ENCODE peak calls at places on chromosomes 13 and 19, in seven cellular contexts. G, U, R, H, D, O and Q are unnamed samples.

GRCh38 chr13:104593693-104594092 is 1527.5 kb upstream of the SLC10A2 start:
- DNase-seq in O (no peak), H (no peak), G (no peak), D (no peak), R (no peak), U (no peak), Q (no peak)

GRCh38 chr19:8609210-8610040 is 1.1 kb downstream of the ADAMTS10 start:
- DNase-seq in U (peak), D (peak), O (no peak), H (peak), G (peak), R (peak), Q (peak)

GRCh38 chr13:83248751-83249150 is 633.5 kb downstream of the SLITRK1 start:
- DNase-seq in R (no peak), D (no peak), O (no peak), H (no peak), G (no peak), U (no peak), Q (no peak)

GRCh38 chr19:17200408-17201079 is 14.6 kb upstream of the USE1 start:
- DNase-seq in H (no peak), G (no peak), U (no peak), R (no peak), D (no peak), O (no peak), Q (no peak)

GRCh38 chr19:51246153-51246552 is 4.7 kb upstream of the SIGLECL1 start:
- DNase-seq in H (no peak), U (peak), D (no peak), G (no peak), R (no peak), O (peak), Q (no peak)

GRCh38 chr13:41557719-41558118 is 100.4 kb downstream of the RGCC start:
- DNase-seq in R (no peak), U (no peak), D (no peak), H (no peak), O (no peak), G (no peak), Q (no peak)

GRCh38 chr19:14416743-14417214 is 2.4 kb downstream of the DDX39A start:
- DNase-seq in H (no peak), G (no peak), U (no peak), D (no peak), O (peak), R (no peak), Q (no peak)

GRCh38 chr19:57192064-57192395 is 730 bp downstream of the ZNF264 start:
- DNase-seq in H (no peak), D (no peak), R (no peak), U (peak), O (no peak), G (no peak), Q (peak)

GRCh38 chr13:48859168-48860105 is 116.3 kb upstream of the FNDC3A start:
- DNase-seq in D (no peak), H (no peak), O (peak), U (no peak), G (peak), R (no peak), Q (peak)

GRCh38 chr19:52691737-52692136 is 43.1 kb downstream of the ZNF611 start:
- DNase-seq in D (no peak), U (no peak), H (no peak), R (no peak), G (no peak), O (no peak), Q (peak)

GRCh38 chr13:30071890-30072817 is 221.7 kb upstream of the UBL3 start:
- DNase-seq in U (no peak), G (no peak), D (no peak), O (peak), R (no peak), H (no peak), Q (peak)

GRCh38 chr13:35460061-35460460 is 16.4 kb downstream of the MAB21L1 start:
- DNase-seq in H (no peak), U (no peak), D (no peak), O (no peak), G (no peak), R (no peak), Q (no peak)

GRCh38 chr13:46507978-46508377 is 45.0 kb upstream of the LRCH1 start:
- DNase-seq in O (no peak), R (peak), H (no peak), G (no peak), U (no peak), D (no peak), Q (no peak)

GRCh38 chr19:44847144-44848035 is 1.3 kb downstream of the NECTIN2 start:
- DNase-seq in R (peak), H (peak), G (peak), U (peak), O (peak), D (peak), Q (peak)

GRCh38 chr19:29299416-29300380 is 86.7 kb upstream of the UQCRFS1 start:
- DNase-seq in H (no peak), U (no peak), D (no peak), R (no peak), O (no peak), G (no peak), Q (no peak)

GRCh38 chr19:15332311-15332996 is at the start of gene BRD4:
- DNase-seq in H (peak), O (peak), U (peak), G (peak), R (peak), D (peak), Q (peak)

GRCh38 chr13:42066542-42066941 is 18.1 kb downstream of the DGKH start:
- DNase-seq in G (no peak), R (peak), O (peak), U (peak), H (no peak), D (no peak), Q (no peak)

GRCh38 chr19:55491546-55492360 is 3.5 kb downstream of the SSC5D start:
- DNase-seq in G (no peak), R (no peak), H (no peak), U (no peak), D (no peak), O (no peak), Q (no peak)

GRCh38 chr19:55014714-55015113 is 23.4 kb downstream of the GP6 start:
- DNase-seq in O (no peak), G (no peak), H (no peak), U (no peak), R (no peak), D (no peak), Q (no peak)

DNA sequence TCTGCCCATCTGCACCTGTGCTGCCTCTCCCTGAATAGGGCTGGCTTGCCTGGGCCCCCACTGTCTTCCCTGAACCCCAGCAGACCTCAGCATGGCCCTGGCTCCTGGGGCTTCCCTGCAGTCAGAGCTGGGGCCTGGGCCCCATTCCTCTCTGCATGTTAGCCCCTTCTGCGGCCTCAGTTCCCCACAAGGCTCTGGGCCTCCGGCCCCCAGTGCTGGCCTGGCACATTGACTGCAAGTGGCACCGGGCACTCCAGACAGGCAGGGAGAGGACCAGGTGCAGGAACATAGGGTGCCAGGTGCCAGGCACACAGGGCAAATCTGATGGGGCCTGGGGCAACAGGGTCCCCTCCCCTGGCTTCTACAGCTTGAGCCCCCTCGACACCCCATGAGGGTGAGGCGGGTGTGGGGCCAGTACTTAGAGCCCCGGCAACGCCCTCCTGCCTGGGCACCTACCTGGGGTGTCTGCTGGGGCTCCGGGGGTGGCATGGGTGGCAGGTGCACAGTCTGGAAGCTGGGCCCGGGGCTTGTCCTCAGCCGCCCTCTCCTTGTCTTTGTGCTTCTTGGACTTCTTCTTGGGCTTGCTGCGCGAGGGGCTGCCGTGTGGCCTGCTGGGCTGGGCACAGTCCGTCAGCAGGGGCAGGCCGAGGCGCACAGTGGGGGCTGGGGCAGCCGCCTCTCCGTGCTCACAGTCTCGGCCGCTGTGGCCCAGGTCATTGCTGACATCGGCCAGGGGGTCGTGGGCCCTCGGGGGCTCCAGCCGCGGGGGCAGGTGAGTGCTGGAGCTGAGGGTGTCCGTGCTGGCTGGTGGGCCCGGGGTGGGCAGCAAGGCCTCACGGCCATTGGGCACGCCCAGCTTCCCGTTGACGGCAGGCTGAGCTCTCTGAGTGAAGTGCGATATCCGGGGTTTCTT is 12.3 kb upstream of the ISYNA1 start:
- DNase-seq in U (no peak), R (no peak), G (no peak), D (no peak), H (no peak), O (no peak), Q (no peak)
- H2AK5ac ChIP-seq in U (no peak), R (no peak), G (no peak), D (no peak), H (peak), O (peak), Q (no peak)

GRCh38 chr19:48258350-48258749 is 2.6 kb upstream of the CARD8 start:
- DNase-seq in U (no peak), G (no peak), H (no peak), O (no peak), R (peak), D (no peak), Q (no peak)

GRCh38 chr19:48254529-48254970 is 1.2 kb downstream of the CARD8 start:
- DNase-seq in U (no peak), O (no peak), H (no peak), G (no peak), D (no peak), R (no peak), Q (no peak)

GRCh38 chr19:48252625-48253024 is 3.1 kb downstream of the CARD8 start:
- DNase-seq in D (no peak), G (no peak), O (no peak), U (no peak), R (no peak), H (no peak), Q (no peak)

GRCh38 chr19:48253999-48254398 is 1.7 kb downstream of the CARD8 start:
- DNase-seq in H (no peak), G (no peak), U (no peak), D (no peak), R (no peak), O (no peak), Q (no peak)

DNA sequence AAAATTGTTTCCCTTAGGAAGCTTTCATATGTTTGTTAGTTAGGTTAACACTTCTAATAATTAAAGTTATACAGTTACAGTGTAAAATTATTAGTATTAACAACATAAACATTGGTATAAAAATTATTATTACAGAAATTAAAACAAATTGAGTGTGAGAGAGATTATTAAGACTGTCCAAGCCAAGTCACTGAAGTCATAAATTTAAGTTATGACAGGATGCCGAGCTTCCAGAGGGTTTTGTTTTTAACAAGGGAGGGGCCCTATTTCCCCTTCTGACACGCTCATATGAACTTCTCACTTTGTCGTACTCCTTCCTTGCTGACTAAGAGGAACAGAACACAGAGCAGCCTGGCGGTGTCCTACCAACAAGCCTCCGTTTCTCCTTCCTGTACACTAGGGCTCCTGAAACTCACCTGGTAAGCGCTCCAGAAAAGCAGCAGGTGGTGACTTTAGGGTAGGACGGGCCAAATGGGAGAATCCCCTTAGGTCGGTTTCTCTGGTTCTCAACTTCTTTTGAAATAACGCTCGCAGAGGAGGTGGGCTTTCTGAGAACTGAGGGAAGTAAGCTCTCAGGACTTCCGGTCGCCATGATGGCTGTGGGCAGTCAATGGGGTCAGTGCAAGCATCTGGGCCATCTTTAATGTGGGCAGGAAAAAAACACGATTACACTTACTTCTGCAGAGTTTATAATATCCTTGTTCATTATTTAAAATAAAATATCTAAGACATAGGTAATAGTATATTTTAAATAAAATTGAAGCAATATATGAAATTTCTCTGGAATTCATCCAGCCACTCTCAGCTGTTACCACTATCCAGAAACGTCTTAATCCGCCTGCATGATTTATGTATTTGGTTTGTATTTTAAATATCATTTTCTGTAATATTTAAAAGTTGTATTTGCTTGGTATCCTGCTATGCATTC is at the start of gene CARD8:
- DNase-seq in H (peak), R (peak), D (peak), G (peak), U (peak), O (peak), Q (peak)
- H3K4ac ChIP-seq in H (no peak), R (peak), D (no peak), G (no peak), U (peak), O (peak), Q (peak)

GRCh38 chr19:33249740-33250366 is 24.2 kb upstream of the SLC7A10 start:
- DNase-seq in R (no peak), H (no peak), U (no peak), O (no peak), D (no peak), G (no peak), Q (no peak)
- H3K18ac ChIP-seq in R (no peak), H (no peak), U (no peak), O (no peak), D (no peak), G (no peak), Q (no peak)

DNA sequence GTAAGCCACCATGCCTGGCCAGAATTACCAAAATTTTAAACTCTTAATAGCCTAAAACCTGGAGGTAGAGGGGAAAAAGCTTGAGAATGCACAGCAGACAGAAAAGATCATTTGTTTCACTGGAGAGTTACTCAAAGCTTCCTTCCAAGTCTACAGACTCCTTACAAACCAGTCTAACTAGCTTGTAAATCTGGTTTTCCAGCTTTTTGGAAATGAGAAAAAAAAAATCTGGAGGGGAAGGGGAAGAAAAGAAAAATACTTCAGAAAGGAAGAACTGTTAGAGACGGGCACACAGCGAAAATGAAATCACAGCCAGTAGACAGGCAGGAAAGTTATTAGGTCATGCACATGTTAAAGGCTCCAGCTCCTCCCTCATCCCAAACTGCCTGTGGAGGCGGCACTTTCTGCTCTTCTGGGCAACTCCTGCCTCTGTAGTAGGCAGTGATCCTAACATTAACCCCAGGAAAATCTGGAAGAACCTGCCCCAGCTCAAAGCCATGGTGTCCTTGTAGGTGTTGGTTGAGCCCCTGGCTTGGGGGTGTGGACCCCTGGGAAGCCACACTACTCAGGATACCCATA is 17.3 kb downstream of the PARP4 start:
- DNase-seq in U (no peak), R (no peak), H (no peak), D (no peak), G (no peak), O (peak), Q (no peak)
- H2AK5ac ChIP-seq in U (no peak), R (peak), H (no peak), D (no peak), G (no peak), O (peak), Q (no peak)

GRCh38 chr19:32530773-32531172 is 50.2 kb upstream of the PDCD5 start:
- DNase-seq in H (no peak), O (no peak), D (no peak), G (no peak), R (no peak), U (no peak), Q (no peak)
- H3K4ac ChIP-seq in H (peak), O (no peak), D (no peak), G (no peak), R (no peak), U (no peak), Q (no peak)

GRCh38 chr19:19096641-19097627 is 33.1 kb downstream of the SLC25A42 start:
- DNase-seq in U (no peak), G (no peak), D (no peak), H (no peak), R (no peak), O (peak), Q (no peak)
- H3K18ac ChIP-seq in U (no peak), G (no peak), D (no peak), H (no peak), R (no peak), O (no peak), Q (no peak)

GRCh38 chr13:111338841-111339240 is 18.4 kb downstream of the TEX29 start:
- DNase-seq in U (no peak), R (no peak), G (peak), O (no peak), H (no peak), D (no peak), Q (no peak)

GRCh38 chr13:111337206-111337605 is 16.8 kb downstream of the TEX29 start:
- DNase-seq in G (peak), U (peak), H (no peak), D (no peak), R (peak), O (peak), Q (no peak)

GRCh38 chr13:111337741-111338140 is 17.3 kb downstream of the TEX29 start:
- DNase-seq in U (peak), H (no peak), O (no peak), D (no peak), R (no peak), G (peak), Q (no peak)

GRCh38 chr13:111341886-111342285 is 21.4 kb downstream of the TEX29 start:
- DNase-seq in H (no peak), R (no peak), U (no peak), O (no peak), G (peak), D (no peak), Q (no peak)

DNA sequence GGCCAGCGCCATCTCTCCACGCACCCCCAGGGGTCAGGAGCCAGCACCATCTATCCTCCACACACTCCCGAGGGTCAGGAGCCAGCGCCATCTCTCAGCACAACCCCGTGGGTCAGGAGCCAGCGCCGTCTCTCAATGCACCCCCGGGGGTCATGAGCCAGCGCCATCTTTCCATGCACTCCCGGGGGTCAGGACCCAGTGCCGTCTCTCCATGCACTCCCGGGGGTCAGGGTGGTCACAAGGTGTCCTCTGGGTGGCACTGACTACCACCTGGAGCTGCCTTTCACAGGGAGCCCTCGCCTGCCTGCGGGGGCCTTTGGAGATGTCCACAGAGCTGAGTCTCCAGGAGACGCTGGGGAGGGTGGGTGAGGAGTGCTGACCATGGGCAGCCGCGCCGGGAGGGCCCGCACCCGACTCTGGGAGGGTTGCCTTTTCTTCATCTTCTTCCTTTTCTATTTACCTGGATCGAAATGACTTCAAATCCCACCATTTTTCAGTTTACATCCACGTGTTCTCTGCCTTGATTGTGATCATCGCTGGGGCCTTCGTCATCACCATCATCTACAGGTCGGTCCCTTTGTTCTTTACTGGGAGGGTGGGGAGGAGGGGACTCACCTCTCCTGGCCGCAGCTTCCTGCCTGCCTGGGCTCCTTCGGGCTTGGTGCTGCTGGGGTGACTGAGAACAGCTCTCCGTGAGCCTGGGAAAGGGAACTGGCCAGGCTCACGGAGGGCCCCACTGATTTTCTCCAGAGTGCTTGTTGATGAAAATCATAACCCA is 19.1 kb downstream of the TEX29 start:
- DNase-seq in G (peak), H (no peak), O (no peak), U (no peak), R (no peak), D (no peak), Q (no peak)
- H2AK5ac ChIP-seq in G (no peak), H (no peak), O (no peak), U (no peak), R (no peak), D (no peak), Q (no peak)

DNA sequence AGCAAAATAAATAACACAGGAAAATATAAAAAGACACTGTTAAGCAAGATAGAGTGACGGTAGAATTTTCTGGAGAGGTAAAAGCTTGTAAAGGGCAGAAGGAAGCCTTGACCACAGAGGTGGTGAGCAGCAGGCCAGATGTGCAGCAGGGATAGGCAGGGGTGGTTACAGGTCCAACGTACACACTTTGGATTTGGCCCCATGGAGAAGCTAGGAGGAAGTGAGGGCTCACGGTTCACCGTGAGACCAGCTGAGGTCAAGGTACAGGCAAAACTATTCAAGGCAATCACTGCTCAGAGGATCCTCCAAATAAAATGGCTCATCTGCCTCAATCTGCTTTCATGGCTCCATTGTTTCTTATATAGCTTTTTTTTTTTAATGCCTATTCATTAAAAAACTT is 242.8 kb downstream of the B3GLCT start:
- DNase-seq in D (no peak), O (no peak), U (no peak), R (no peak), H (no peak), G (no peak), Q (no peak)
- H3K4ac ChIP-seq in D (no peak), O (no peak), U (no peak), R (no peak), H (no peak), G (no peak), Q (no peak)

DNA sequence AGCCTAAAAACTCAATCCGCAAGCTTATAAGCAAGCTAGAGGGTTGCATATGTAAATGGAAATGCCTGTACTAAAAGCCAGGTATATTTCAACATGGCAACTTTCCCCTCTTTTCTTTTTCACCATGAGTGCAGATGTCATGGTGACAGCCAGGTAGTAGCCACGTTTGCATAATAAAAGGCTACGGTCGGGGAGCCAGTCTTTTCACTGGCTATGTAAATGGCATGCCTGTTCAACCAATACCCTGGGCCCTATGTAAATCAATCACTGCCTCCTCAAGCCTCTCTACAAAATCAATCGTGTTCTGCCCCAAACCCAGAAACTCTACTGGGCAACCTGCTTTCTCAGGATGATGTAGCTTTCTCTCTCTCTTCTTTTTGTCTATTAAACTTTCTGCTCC is 87.4 kb downstream of the ZNF100 start:
- DNase-seq in D (no peak), U (no peak), G (no peak), H (no peak), R (no peak), O (no peak), Q (no peak)
- H3K18ac ChIP-seq in D (no peak), U (no peak), G (no peak), H (no peak), R (no peak), O (no peak), Q (no peak)